ENCODE peak calls at places on chromosomes 7 and 10, in five cellular contexts. T, U, D, K and F are unnamed samples.

GRCh38 chr10:101575580-101576228 is 12.4 kb downstream of the POLL start:
- DNase-seq in K (no peak), T (no peak), D (no peak), U (no peak), F (no peak)

GRCh38 chr7:151322893-151323292 is 18.7 kb upstream of the NUB1 start:
- DNase-seq in K (no peak), D (no peak), T (no peak), U (no peak), F (no peak)

GRCh38 chr7:42231043-42231442 is 6.0 kb downstream of the GLI3 start:
- DNase-seq in U (no peak), D (no peak), K (no peak), T (no peak), F (no peak)

GRCh38 chr7:28038175-28038855 is 142.3 kb downstream of the JAZF1 start:
- DNase-seq in K (no peak), D (no peak), T (no peak), U (no peak), F (no peak)

GRCh38 chr10:10353326-10353725 is 664.3 kb upstream of the CELF2 start:
- DNase-seq in D (peak; percentile 7), K (no peak), U (no peak), T (no peak), F (no peak)

GRCh38 chr10:86162696-86163400 is 203.7 kb downstream of the GRID1 start:
- DNase-seq in U (no peak), D (no peak), T (no peak), K (no peak), F (no peak)

GRCh38 chr7:36871863-36872262 is 147.6 kb upstream of the AOAH start:
- DNase-seq in T (no peak), U (no peak), D (peak; percentile 40), K (no peak), F (no peak)

GRCh38 chr10:129417164-129417563 is 49.9 kb upstream of the MGMT start:
- DNase-seq in T (no peak), D (peak; percentile 31), K (no peak), U (no peak), F (no peak)

GRCh38 chr7:151085691-151086620 is at the start of gene AGAP3:
- DNase-seq in K (peak; percentile 92), D (peak; percentile 75), T (peak; percentile 87), U (peak; percentile 90), F (peak; percentile 73)

GRCh38 chr10:51770719-51771118 is 71.3 kb upstream of the CSTF2T start:
- DNase-seq in K (no peak), D (no peak), T (no peak), U (no peak), F (no peak)

GRCh38 chr7:51242007-51242691 is 74.5 kb downstream of the COBL start:
- DNase-seq in U (no peak), D (peak; percentile 42), T (no peak), K (no peak), F (no peak)